ENCODE peak calls at places on chromosomes 13 and 19, in five cellular contexts. U, H, D, Y and Q are unnamed samples.

GRCh38 chr13:100836696-100837095 is 162.1 kb upstream of the TMTC4 start:
- DNase-seq in Y (no peak), U (no peak), D (no peak), H (no peak), Q (no peak)

GRCh38 chr19:28351761-28352160 is 861.2 kb downstream of the UQCRFS1 start:
- DNase-seq in U (no peak), H (no peak), Y (no peak), D (no peak), Q (no peak)

GRCh38 chr13:22262328-22262920 is 591.6 kb downstream of the FGF9 start:
- DNase-seq in U (no peak), Y (no peak), H (no peak), D (no peak), Q (no peak)

GRCh38 chr19:46488551-46488950 is 7.1 kb downstream of the PNMA8B start:
- DNase-seq in H (no peak), U (no peak), Y (no peak), D (no peak), Q (no peak)

GRCh38 chr19:45344621-45345505 is 4.3 kb downstream of the KLC3 start:
- DNase-seq in H (no peak), U (no peak), D (no peak), Y (no peak), Q (no peak)

GRCh38 chr13:21676611-21677021 is 5.7 kb downstream of the FGF9 start:
- DNase-seq in Y (peak; percentile 29), H (no peak), U (peak; percentile 74), D (no peak), Q (no peak)

GRCh38 chr19:53947624-53948023 is 15.1 kb upstream of the CACNG8 start:
- DNase-seq in D (no peak), Y (no peak), U (no peak), H (no peak), Q (no peak)

GRCh38 chr13:112999414-113000177 is 30.6 kb downstream of the MCF2L start:
- DNase-seq in D (no peak), Y (no peak), H (no peak), U (no peak), Q (no peak)

GRCh38 chr19:31214086-31214485 is 135.2 kb downstream of the TSHZ3 start:
- DNase-seq in D (no peak), Y (no peak), H (no peak), U (peak; percentile 71), Q (no peak)

GRCh38 chr19:18495204-18495911 is 26.5 kb downstream of the ELL start:
- DNase-seq in U (no peak), Y (no peak), H (no peak), D (no peak), Q (no peak)

GRCh38 chr13:114143806-114144605 is 11.6 kb upstream of the RASA3 start:
- DNase-seq in H (peak; percentile 54), Y (peak; percentile 65), U (no peak), D (no peak), Q (no peak)
- TF ChIP-seq CTCF in H (peak; percentile 66), Y (peak; percentile 40), U (no peak), D (no peak), Q (peak; percentile 70)

GRCh38 chr19:39841041-39841440 is 5.1 kb downstream of the FBL start:
- DNase-seq in Y (no peak), D (no peak), H (no peak), U (no peak), Q (no peak)

GRCh38 chr19:39840492-39840891 is 5.7 kb downstream of the FBL start:
- DNase-seq in D (no peak), Y (no peak), U (no peak), H (no peak), Q (no peak)

GRCh38 chr19:39834287-39834841 is 402 bp upstream of the DYRK1B start:
- DNase-seq in H (no peak), U (no peak), D (no peak), Y (no peak), Q (no peak)

GRCh38 chr19:39839678-39840327 is 5.8 kb upstream of the DYRK1B start:
- DNase-seq in D (no peak), Y (no peak), U (no peak), H (no peak), Q (no peak)

DNA sequence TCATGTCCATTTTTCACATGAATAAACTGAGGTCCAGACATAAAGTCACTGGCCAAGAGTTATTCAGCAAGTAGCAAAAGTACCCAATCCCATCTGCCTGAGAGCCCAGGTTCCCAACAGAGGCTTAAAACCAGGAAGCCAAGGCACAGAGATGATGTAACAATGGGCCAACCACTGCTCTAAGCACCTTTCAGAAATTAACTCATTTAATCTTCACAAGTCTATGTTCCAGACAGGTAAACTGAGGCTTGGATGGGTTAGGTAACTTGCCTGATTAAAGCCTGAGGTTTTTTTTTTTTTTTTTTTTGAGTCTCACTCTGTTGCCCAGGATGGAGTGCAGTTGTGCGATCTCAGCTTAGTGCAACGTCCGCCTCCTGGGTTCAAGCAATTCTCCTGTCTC is 4.0 kb upstream of the DYRK1B start:
- DNase-seq in H (no peak), U (no peak), D (no peak), Y (no peak), Q (no peak)
- H3K4me3 ChIP-seq in H (no peak overlapping the region), U (no peak overlapping the region), D (no peak overlapping the region), Y (no peak overlapping the region), Q (no peak overlapping the region)

GRCh38 chr19:39412867-39413268 is 399 bp downstream of the PLEKHG2 start:
- DNase-seq in U (peak; percentile 62), Y (no peak), D (no peak), H (no peak), Q (no peak)
- TF ChIP-seq CTCF in U (no peak), Y (no peak), D (no peak), H (no peak), Q (no peak)

DNA sequence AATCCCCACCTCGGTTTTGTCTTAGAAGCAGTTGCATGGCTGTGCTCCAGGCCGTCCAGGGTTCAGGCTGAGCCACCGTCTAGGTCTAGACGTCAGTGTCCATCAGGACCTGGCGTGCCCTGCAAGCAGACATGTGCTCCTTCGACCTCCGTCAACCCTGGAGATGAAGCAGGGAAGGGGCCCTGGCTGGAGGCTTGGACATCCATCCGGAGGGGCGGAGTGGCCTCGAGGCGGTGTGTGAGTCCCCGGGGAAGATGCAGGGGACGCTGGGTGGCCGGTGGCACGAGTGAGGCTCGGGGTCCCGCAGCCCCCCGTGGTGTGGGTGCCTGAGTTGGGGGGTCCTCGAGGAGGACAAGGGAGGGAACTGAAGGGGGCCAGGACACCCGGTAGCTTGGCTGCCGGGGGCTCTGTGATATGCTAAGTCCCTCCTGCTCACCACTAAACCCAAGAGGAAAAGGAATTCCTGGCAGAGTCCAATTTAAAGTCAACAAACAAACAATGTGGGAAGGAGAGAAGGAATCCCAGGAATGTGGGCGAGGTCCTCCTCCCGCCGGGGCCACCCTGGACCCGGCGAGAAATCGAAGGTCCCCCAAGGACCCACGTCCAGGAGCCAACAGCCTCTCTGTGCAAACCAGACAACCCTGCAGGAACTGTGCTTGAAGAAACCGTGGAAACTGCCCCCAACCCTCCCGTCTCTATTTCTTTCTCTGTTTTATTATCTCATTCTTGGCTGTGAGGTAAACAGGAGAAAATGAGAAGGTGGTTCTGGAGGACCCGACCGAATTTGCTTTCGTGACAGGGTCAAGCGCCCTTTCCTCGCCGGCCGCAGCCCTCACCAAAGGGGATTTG is 14.8 kb upstream of the PTBP1 start:
- DNase-seq in D (no peak), U (no peak), Y (peak; percentile 58), H (no peak), Q (no peak)
- H3K4me3 ChIP-seq in D (peak overlapping the region; percentile 13), U (no peak overlapping the region), Y (no peak overlapping the region), H (no peak overlapping the region), Q (no peak overlapping the region)

GRCh38 chr19:16702123-16702522 is 17.5 kb upstream of the NWD1 start:
- DNase-seq in Y (no peak), U (peak; percentile 22), D (peak; percentile 43), H (no peak), Q (no peak)
- TF ChIP-seq CTCF in Y (no peak), U (no peak), D (no peak), H (no peak), Q (no peak)

GRCh38 chr13:52955505-52955904 is 73.1 kb upstream of the OLFM4 start:
- DNase-seq in D (no peak), Y (no peak), H (no peak), U (no peak), Q (no peak)
- H3K4me3 ChIP-seq in D (no peak overlapping the region), Y (no peak overlapping the region), H (no peak overlapping the region), U (no peak overlapping the region), Q (no peak overlapping the region)

DNA sequence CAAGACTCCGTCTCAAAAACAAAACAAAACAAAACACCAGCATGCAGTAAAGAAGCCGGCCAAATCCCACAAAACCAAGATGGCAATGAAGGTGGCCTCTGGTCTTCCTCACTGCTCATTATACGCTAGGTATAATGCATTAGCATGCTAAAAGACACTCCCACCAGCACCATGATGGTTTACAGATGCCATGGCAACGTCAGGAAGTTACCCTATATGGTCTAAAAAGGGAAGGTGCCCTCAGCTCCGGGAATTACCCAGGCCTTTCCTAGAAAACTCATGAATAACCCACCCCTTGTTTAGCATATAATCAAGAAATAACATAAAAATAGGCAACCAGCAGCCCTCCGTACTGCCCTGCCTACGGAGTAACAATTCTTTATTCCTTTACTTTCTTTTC is 21.1 kb upstream of the PLEKHF1 start:
- DNase-seq in D (no peak), H (no peak), Y (no peak), U (no peak), Q (no peak)
- TF ChIP-seq CTCF in D (no peak), H (no peak), Y (no peak), U (no peak), Q (no peak)

GRCh38 chr13:43316997-43317396 is 293.6 kb downstream of the DNAJC15 start:
- DNase-seq in H (no peak), U (peak; percentile 11), Y (no peak), D (no peak), Q (no peak)
- H3K4me3 ChIP-seq in H (no peak overlapping the region), U (no peak overlapping the region), Y (no peak overlapping the region), D (no peak overlapping the region), Q (no peak overlapping the region)

GRCh38 chr19:7098701-7099596 is 29.4 kb downstream of the ZNF557 start:
- DNase-seq in Y (peak; percentile 92), H (peak; percentile 96), U (peak; percentile 94), D (peak; percentile 84), Q (peak; percentile 70)
- TF ChIP-seq CTCF in Y (no peak), H (no peak), U (no peak), D (no peak), Q (no peak)

GRCh38 chr19:3403489-3404323 is 37.3 kb downstream of the NFIC start:
- DNase-seq in D (peak; percentile 81), Y (peak; percentile 96), U (peak; percentile 63), H (no peak), Q (no peak)
- H3K4me3 ChIP-seq in D (peak overlapping the region; percentile 33), Y (no peak overlapping the region), U (no peak overlapping the region), H (no peak overlapping the region), Q (no peak overlapping the region)